ENCODE peak calls at places on chromosome 4, in nine cellular contexts. S is OCI-LY7, H is foreskin fibroblast, P is dorsolateral prefrontal cortex, F is K562, Z is prostate gland, A is Peyer's patch, B is suprapubic skin, O is tibial artery. J is an unnamed sample.

GRCh38 chr4:136864580-136865185 is 667.6 kb downstream of the PCDH18 start:
- DNase-seq in S (peak), H (peak), P (no peak), F (peak), Z (peak), A (no peak), B (no peak), O (no peak), J (no peak)

GRCh38 chr4:49032440-49033161 is 46.5 kb downstream of the CWH43 start:
- DNase-seq in S (peak), H (peak), P (peak), F (peak), Z (no peak), A (no peak), B (no peak), O (no peak), J (no peak)

GRCh38 chr4:106773106-106773905 is 262.8 kb downstream of the DKK2 start:
- DNase-seq in S (no peak), H (peak), P (no peak), F (no peak), Z (no peak), A (no peak), B (no peak), O (no peak), J (no peak)

GRCh38 chr4:168387091-168387490 is 68.5 kb upstream of the DDX60 start:
- DNase-seq in S (no peak), H (no peak), P (no peak), F (no peak), Z (no peak), A (no peak), B (no peak), O (no peak), J (no peak)

GRCh38 chr4:172998527-172999469 is 169.8 kb upstream of the GALNT7 start:
- DNase-seq in S (no peak), H (peak), P (no peak), F (peak), Z (no peak), A (no peak), B (no peak), O (no peak), J (no peak)

GRCh38 chr4:55437356-55437796 is 41.6 kb downstream of the TMEM165 start:
- DNase-seq in S (no peak), H (no peak), P (no peak), F (peak), Z (no peak), A (peak), B (no peak), O (no peak), J (no peak)

GRCh38 chr4:128653514-128654420 is 155.7 kb upstream of the JADE1 start:
- DNase-seq in S (no peak), H (peak), P (peak), F (no peak), Z (peak), A (no peak), B (no peak), O (no peak), J (no peak)

GRCh38 chr4:92600638-92601037 is 296.9 kb downstream of the GRID2 start:
- DNase-seq in S (no peak), H (no peak), P (no peak), F (no peak), Z (no peak), A (no peak), B (no peak), O (no peak), J (no peak)

GRCh38 chr4:3486556-3487270 is 23.6 kb downstream of the DOK7 start:
- DNase-seq in S (peak), H (no peak), P (peak), F (no peak), Z (no peak), A (no peak), B (no peak), O (no peak), J (no peak)

GRCh38 chr4:26206339-26206738 is 114.5 kb upstream of the RBPJ start:
- DNase-seq in S (no peak), H (peak), P (no peak), F (no peak), Z (peak), A (no peak), B (no peak), O (no peak), J (no peak)

GRCh38 chr4:13476915-13477314 is 7.2 kb downstream of the RAB28 start:
- DNase-seq in S (no peak), H (peak), P (no peak), F (no peak), Z (no peak), A (no peak), B (no peak), O (no peak), J (no peak)

GRCh38 chr4:138175337-138175794 is 66.8 kb downstream of the SLC7A11 start:
- DNase-seq in S (no peak), H (no peak), P (no peak), F (no peak), Z (peak), A (no peak), B (no peak), O (no peak), J (no peak)

GRCh38 chr4:142474398-142475087 is 371.6 kb downstream of the INPP4B start:
- DNase-seq in S (no peak), H (peak), P (no peak), F (no peak), Z (no peak), A (peak), B (no peak), O (no peak), J (no peak)

GRCh38 chr4:38466401-38466800 is 197.6 kb upstream of the KLF3 start:
- DNase-seq in S (no peak), H (no peak), P (no peak), F (peak), Z (no peak), A (no peak), B (no peak), O (no peak), J (no peak)

GRCh38 chr4:150514709-150515108 is 67.2 kb upstream of the MAB21L2 start:
- DNase-seq in S (no peak), H (no peak), P (no peak), F (no peak), Z (no peak), A (no peak), B (no peak), O (no peak), J (no peak)

GRCh38 chr4:75004755-75005668 is 72.1 kb downstream of the PARM1 start:
- DNase-seq in S (no peak), H (no peak), P (no peak), F (no peak), Z (peak), A (no peak), B (no peak), O (peak), J (no peak)

GRCh38 chr4:24743931-24744330 is 51.4 kb upstream of the SOD3 start:
- DNase-seq in S (no peak), H (no peak), P (no peak), F (no peak), Z (no peak), A (no peak), B (no peak), O (no peak), J (no peak)

GRCh38 chr4:112063260-112063659 is 82.0 kb upstream of the FAM241A start:
- DNase-seq in S (no peak), H (no peak), P (no peak), F (no peak), Z (no peak), A (no peak), B (no peak), O (no peak), J (no peak)

GRCh38 chr4:183631577-183632198 is 27.3 kb downstream of the RWDD4 start:
- DNase-seq in S (no peak), H (no peak), P (no peak), F (no peak), Z (no peak), A (no peak), B (no peak), O (no peak), J (no peak)

GRCh38 chr4:20445933-20446723 is 194.4 kb downstream of the SLIT2 start:
- DNase-seq in S (no peak), H (no peak), P (no peak), F (no peak), Z (no peak), A (no peak), B (no peak), O (no peak), J (no peak)

GRCh38 chr4:73258668-73259551 is at the start of gene ANKRD17:
- DNase-seq in S (peak), H (peak), P (peak), F (peak), Z (peak), A (peak), B (peak), O (peak), J (peak)
- TF ChIP-seq CTCF in S (no peak), H (no peak), P (peak), F (no peak), Z (peak), A (no peak), B (peak), O (peak), J (no peak)

GRCh38 chr4:70313736-70314135 is 21.0 kb upstream of the CABS1 start:
- DNase-seq in S (no peak), H (no peak), P (no peak), F (no peak), Z (no peak), A (no peak), B (no peak), O (no peak), J (no peak)

GRCh38 chr4:70315928-70316327 is 18.9 kb upstream of the CABS1 start:
- DNase-seq in S (no peak), H (no peak), P (no peak), F (no peak), Z (no peak), A (no peak), B (no peak), O (no peak), J (no peak)
- TF ChIP-seq CTCF in S (peak), H (no peak), P (no peak), F (no peak), Z (no peak), A (no peak), B (no peak), O (no peak), J (no peak)

GRCh38 chr4:122456228-122457106 is at the start of gene IL2:
- DNase-seq in S (no peak), H (no peak), P (no peak), F (no peak), Z (no peak), A (no peak), B (no peak), O (no peak), J (no peak)

GRCh38 chr4:122453384-122454000 is 3.0 kb downstream of the IL2 start:
- DNase-seq in S (no peak), H (no peak), P (no peak), F (no peak), Z (no peak), A (no peak), B (no peak), O (no peak), J (no peak)

GRCh38 chr4:122450847-122451246 is 5.7 kb downstream of the IL2 start:
- DNase-seq in S (peak), H (no peak), P (no peak), F (no peak), Z (no peak), A (no peak), B (no peak), O (no peak), J (no peak)
- TF ChIP-seq CTCF in S (peak), H (peak), P (no peak), F (peak), Z (no peak), A (no peak), B (no peak), O (no peak), J (no peak)

GRCh38 chr4:82275431-82276423 is 98.1 kb downstream of the HNRNPD start:
- DNase-seq in S (peak), H (no peak), P (no peak), F (no peak), Z (no peak), A (no peak), B (no peak), O (no peak), J (no peak)
- TF ChIP-seq CTCF in S (peak), H (no peak), P (no peak), F (peak), Z (no peak), A (no peak), B (no peak), O (no peak), J (no peak)

DNA sequence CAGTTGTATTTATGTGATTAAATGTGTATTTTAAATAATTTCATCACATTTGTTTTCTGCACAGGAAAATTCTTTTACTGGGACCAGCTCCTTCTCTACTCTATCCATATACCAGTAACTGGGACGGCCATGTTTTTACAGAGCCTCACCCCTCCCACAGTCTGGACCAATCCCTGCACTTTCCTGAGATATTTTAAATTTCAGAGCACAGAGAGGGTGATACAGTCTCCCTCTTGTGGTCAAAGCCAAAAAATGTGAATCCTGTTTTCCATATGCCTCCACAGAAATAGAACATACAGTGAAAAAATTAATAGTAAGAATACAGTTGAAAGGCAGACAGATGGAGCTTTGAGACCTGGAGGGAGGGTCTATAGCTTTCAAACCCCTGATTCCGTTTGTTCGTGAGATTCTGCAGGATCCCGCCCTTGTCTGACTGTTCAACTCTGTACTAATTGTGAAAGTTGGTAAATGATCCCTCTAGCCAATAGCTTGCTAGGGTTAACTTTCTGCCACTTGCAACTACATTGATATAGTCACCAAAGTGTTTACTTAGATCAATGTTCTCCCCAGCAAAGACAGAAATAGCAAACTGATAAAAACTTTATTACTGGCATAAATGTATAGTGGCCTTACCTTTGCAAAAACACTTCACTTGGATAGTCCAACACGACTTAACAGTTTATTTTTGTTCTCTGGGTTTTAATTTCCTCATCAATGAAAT is 172.2 kb downstream of the PPARGC1A start:
- DNase-seq in S (peak), H (peak), P (no peak), F (peak), Z (no peak), A (no peak), B (no peak), O (no peak), J (no peak)
- TF ChIP-seq CTCF in S (peak), H (peak), P (peak), F (peak), Z (no peak), A (no peak), B (peak), O (no peak), J (no peak)

GRCh38 chr4:763191-763810 is 57.7 kb downstream of the PCGF3 start:
- DNase-seq in S (no peak), H (no peak), P (peak), F (no peak), Z (no peak), A (no peak), B (no peak), O (no peak), J (no peak)

GRCh38 chr4:763922-764321 is 58.3 kb downstream of the PCGF3 start:
- DNase-seq in S (no peak), H (no peak), P (no peak), F (no peak), Z (no peak), A (no peak), B (no peak), O (no peak), J (no peak)

GRCh38 chr4:761739-762138 is 56.1 kb downstream of the PCGF3 start:
- DNase-seq in S (no peak), H (no peak), P (no peak), F (no peak), Z (no peak), A (no peak), B (no peak), O (no peak), J (no peak)

GRCh38 chr4:761086-761485 is 55.5 kb downstream of the PCGF3 start:
- DNase-seq in S (no peak), H (no peak), P (no peak), F (no peak), Z (no peak), A (no peak), B (no peak), O (no peak), J (no peak)

GRCh38 chr4:762211-763190 is 56.9 kb downstream of the PCGF3 start:
- DNase-seq in S (peak), H (no peak), P (peak), F (no peak), Z (no peak), A (no peak), B (no peak), O (no peak), J (no peak)
- TF ChIP-seq CTCF in S (peak), H (peak), P (peak), F (no peak), Z (no peak), A (no peak), B (no peak), O (no peak), J (no peak)

GRCh38 chr4:153764611-153765368 is 5.0 kb upstream of the RNF175 start:
- DNase-seq in S (no peak), H (no peak), P (no peak), F (no peak), Z (no peak), A (no peak), B (no peak), O (no peak), J (no peak)

GRCh38 chr4:153765836-153766235 is 6.0 kb upstream of the RNF175 start:
- DNase-seq in S (no peak), H (no peak), P (no peak), F (no peak), Z (no peak), A (no peak), B (no peak), O (no peak), J (no peak)

GRCh38 chr4:153766758-153767157 is 6.9 kb upstream of the RNF175 start:
- DNase-seq in S (no peak), H (no peak), P (no peak), F (no peak), Z (no peak), A (no peak), B (no peak), O (no peak), J (no peak)

GRCh38 chr4:153759407-153760226 is at the start of gene RNF175:
- DNase-seq in S (no peak), H (no peak), P (peak), F (peak), Z (no peak), A (no peak), B (no peak), O (no peak), J (no peak)

GRCh38 chr4:153763404-153763803 is 3.6 kb upstream of the RNF175 start:
- DNase-seq in S (peak), H (no peak), P (no peak), F (no peak), Z (no peak), A (no peak), B (no peak), O (no peak), J (no peak)
- TF ChIP-seq CTCF in S (peak), H (peak), P (no peak), F (peak), Z (no peak), A (no peak), B (no peak), O (no peak), J (no peak)

J was measured in lower leg skin.